ENCODE peak calls at places on chromosomes 3 and 15, in seven cellular contexts. L is psoas muscle; A is neuronal stem cell; N is CD8-positive, alpha-beta memory T cell; E is CD8-positive, alpha-beta T cell; C is GM06990; B is H7. I is an unnamed sample.

GRCh38 chr3:43231276-43232000 is 54.9 kb upstream of the SNRK start:
- DNase-seq in L (no peak), A (no peak), N (no peak), E (no peak), C (no peak), B (no peak), I (no peak)

GRCh38 chr15:82177291-82178010 is 85.1 kb downstream of the EFL1 start:
- DNase-seq in L (no peak), A (no peak), N (no peak), E (no peak), C (no peak), B (no peak), I (no peak)

GRCh38 chr3:72847282-72847681 is 963 bp downstream of the SHQ1 start:
- DNase-seq in L (no peak), A (no peak), N (no peak), E (no peak), C (no peak), B (no peak), I (no peak)

GRCh38 chr15:73021139-73021621 is 31.1 kb upstream of the NEO1 start:
- DNase-seq in L (no peak), A (peak; percentile 65), N (no peak), E (no peak), C (no peak), B (peak; percentile 50), I (no peak)

GRCh38 chr15:49964071-49964470 is 155.0 kb downstream of the ATP8B4 start:
- DNase-seq in L (no peak), A (no peak), N (no peak), E (no peak), C (no peak), B (no peak), I (no peak)

GRCh38 chr3:36635731-36636130 is 128.6 kb downstream of the DCLK3 start:
- DNase-seq in L (no peak), A (no peak), N (no peak), E (no peak), C (no peak), B (no peak), I (no peak)

GRCh38 chr3:25448750-25449684 is 21.0 kb downstream of the RARB start:
- DNase-seq in L (peak; percentile 85), A (no peak), N (no peak), E (no peak), C (no peak), B (peak; percentile 42), I (no peak)

GRCh38 chr15:25568751-25569150 is 129.9 kb upstream of the UBE3A start:
- DNase-seq in L (no peak), A (no peak), N (no peak), E (no peak), C (no peak), B (no peak), I (no peak)

GRCh38 chr3:128408693-128409620 is 57.7 kb downstream of the DNAJB8 start:
- DNase-seq in L (no peak), A (no peak), N (no peak), E (no peak), C (no peak), B (peak; percentile 86), I (no peak)

GRCh38 chr3:14418670-14419250 is 16.4 kb downstream of the SLC6A6 start:
- DNase-seq in L (no peak), A (no peak), N (no peak), E (no peak), C (no peak), B (peak; percentile 80), I (no peak)

GRCh38 chr3:52046186-52046913 is 10.0 kb downstream of the DUSP7 start:
- DNase-seq in L (peak; percentile 56), A (no peak), N (no peak), E (no peak), C (no peak), B (no peak), I (no peak)
- H3K4me3 ChIP-seq in L (no peak overlapping the region), A (no peak overlapping the region), N (no peak overlapping the region), E (no peak overlapping the region), C (no peak overlapping the region), B (no peak overlapping the region), I (no peak overlapping the region)

DNA sequence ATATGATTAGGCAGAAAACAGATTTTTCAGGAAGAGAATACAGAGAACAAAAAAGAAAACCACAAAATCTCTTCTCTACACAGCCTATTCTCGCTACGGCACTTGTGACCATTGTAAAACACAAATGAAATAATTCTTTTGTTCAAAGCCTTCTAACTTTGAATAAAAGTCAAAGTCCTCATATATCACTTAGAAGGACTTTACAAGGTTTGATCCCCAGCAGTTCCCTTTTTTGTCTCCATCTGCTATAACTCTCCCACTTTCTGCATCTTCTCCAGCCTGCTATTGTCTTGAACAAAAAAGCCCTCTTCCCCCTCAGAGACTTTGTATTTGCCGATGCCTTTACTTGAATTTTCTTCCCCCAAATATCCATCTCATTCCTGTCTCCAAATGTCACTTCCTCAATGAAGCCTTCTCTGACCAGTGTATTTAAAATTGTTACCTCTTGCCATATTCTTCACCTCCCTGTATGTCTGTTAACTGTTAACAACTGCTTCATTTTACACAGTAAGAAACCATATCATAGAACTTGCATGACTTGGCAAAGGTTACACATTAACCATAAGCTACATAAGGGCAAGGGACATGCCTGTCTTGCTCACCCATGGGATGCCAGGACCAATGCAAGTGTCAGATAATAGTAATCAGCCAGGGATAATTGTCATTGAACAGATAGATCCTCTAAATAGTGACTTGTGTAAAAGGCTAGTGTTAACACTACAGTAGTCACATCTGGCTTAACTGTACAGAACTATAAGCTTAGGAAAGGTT is 122.4 kb downstream of the CBLB start:
- DNase-seq in L (no peak), A (no peak), N (no peak), E (no peak), C (no peak), B (no peak), I (no peak)
- H3K36me3 ChIP-seq in L (peaks cover 3% of the 10 kb centered on the region), A (peaks cover 33% of the 10 kb centered on the region), N (peaks cover 6% of the 10 kb centered on the region), E (no peaks in the 10 kb centered on the region), C (no peaks in the 10 kb centered on the region), B (no peaks in the 10 kb centered on the region), I (no peaks in the 10 kb centered on the region)

GRCh38 chr15:78565951-78566774 is 843 bp downstream of the CHRNA5 start:
- DNase-seq in L (no peak), A (peak; percentile 47), N (no peak), E (no peak), C (peak; percentile 8), B (peak; percentile 64), I (no peak)

GRCh38 chr15:78567541-78567940 is 2.2 kb downstream of the CHRNA5 start:
- DNase-seq in L (no peak), A (no peak), N (no peak), E (no peak), C (no peak), B (no peak), I (no peak)

GRCh38 chr15:78565097-78565950 is at the start of gene CHRNA5:
- DNase-seq in L (peak; percentile 69), A (peak; percentile 96), N (peak; percentile 65), E (peak; percentile 64), C (peak; percentile 85), B (peak; percentile 95), I (peak; percentile 61)

GRCh38 chr15:78563092-78563491 is 2.2 kb upstream of the CHRNA5 start:
- DNase-seq in L (no peak), A (no peak), N (no peak), E (no peak), C (no peak), B (no peak), I (no peak)

DNA sequence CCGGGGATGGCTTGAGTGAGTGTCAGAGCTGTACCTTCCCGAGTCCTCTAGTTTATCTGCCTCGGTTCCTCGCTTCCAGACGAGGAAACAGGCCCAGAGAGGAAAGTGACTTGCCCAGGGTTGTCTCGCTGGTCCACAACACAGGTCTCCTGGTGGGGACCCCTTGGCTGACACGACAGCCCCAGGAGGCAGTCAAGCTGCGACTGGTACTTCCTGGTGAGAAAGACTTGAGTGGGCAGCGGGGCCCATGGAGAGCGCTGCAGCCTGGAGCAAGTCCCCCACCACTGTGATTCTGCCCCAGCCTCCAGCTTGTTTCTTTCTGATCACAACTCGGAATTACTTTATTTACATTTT is 600 bp upstream of the CHRNA5 start:
- DNase-seq in L (no peak), A (no peak), N (no peak), E (no peak), C (peak; percentile 25), B (no peak), I (no peak)
- H3K4me3 ChIP-seq in L (peak overlapping the region; percentile 72), A (no peak overlapping the region), N (peak overlapping the region; percentile 66), E (peak overlapping the region; percentile 71), C (no peak overlapping the region), B (peak overlapping the region; percentile 0), I (peak overlapping the region; percentile 69)

GRCh38 chr15:63047792-63048114 is 5.2 kb downstream of the TPM1 start:
- DNase-seq in L (no peak), A (no peak), N (no peak), E (no peak), C (no peak), B (no peak), I (no peak)

GRCh38 chr15:63049747-63050439 is 7.3 kb downstream of the TPM1 start:
- DNase-seq in L (no peak), A (no peak), N (no peak), E (no peak), C (no peak), B (no peak), I (no peak)

GRCh38 chr15:63048986-63049665 is 6.6 kb downstream of the TPM1 start:
- DNase-seq in L (peak; percentile 43), A (no peak), N (peak; percentile 23), E (peak; percentile 44), C (peak; percentile 36), B (no peak), I (no peak)

GRCh38 chr15:63046927-63047760 is 4.6 kb downstream of the TPM1 start:
- DNase-seq in L (no peak), A (peak; percentile 31), N (no peak), E (no peak), C (no peak), B (peak; percentile 70), I (no peak)

GRCh38 chr15:63048115-63048985 is 5.8 kb downstream of the TPM1 start:
- DNase-seq in L (peak; percentile 92), A (peak; percentile 92), N (peak; percentile 81), E (peak; percentile 85), C (peak; percentile 89), B (peak; percentile 97), I (peak; percentile 79)
- H3K36me3 ChIP-seq in L (no peaks in the 10 kb centered on the region), A (peaks cover 70% of the 10 kb centered on the region), N (no peaks in the 10 kb centered on the region), E (no peaks in the 10 kb centered on the region), C (no peaks in the 10 kb centered on the region), B (peaks cover 48% of the 10 kb centered on the region), I (no peaks in the 10 kb centered on the region)

DNA sequence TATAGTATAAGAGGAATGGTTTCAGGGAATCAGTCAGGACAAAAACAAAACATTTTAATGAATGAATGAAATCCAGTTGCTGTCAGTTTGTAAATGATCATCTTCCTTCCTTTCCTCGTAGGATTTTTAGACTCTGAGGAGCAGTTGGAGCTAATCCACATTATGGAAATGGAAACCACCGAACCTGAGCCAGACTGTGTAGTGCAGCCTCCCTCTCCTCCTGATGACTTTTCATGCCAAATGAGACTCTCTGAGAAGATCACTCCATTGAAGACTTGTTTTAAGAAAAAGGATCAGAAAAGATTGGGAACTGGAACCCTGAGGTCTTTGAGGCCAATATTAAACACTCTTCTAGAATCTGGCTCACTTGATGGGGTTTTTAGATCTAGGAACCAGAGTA is 3.1 kb downstream of the TIPARP start:
- DNase-seq in L (no peak), A (no peak), N (no peak), E (no peak), C (no peak), B (no peak), I (no peak)
- H3K4me3 ChIP-seq in L (peak overlapping the region; percentile 3), A (no peak overlapping the region), N (peak overlapping the region; percentile 10), E (no peak overlapping the region), C (peak overlapping the region; percentile 75), B (no peak overlapping the region), I (no peak overlapping the region)

DNA sequence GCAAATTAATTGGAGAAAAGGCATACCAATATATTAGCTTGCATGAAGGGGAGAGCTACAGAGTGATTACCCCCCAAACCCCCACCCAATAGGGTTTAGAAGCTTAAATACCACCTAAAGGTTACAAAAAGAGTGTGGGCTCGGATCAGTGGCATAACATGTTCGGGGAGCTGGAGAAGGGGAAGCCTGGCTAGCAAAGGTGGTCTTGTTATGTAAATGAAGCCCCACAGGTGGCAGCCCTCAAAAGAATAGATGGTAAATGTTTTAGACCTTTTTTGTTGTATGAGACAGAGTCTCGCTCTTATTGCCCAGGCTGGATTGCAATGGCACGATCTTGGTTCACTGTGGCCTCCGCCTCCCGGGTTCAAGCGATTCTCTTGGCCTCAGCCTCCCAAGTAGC is 10.9 kb upstream of the PXK start:
- DNase-seq in L (no peak), A (no peak), N (no peak), E (no peak), C (no peak), B (peak; percentile 61), I (no peak)
- H3K36me3 ChIP-seq in L (peaks cover 11% of the 10 kb centered on the region), A (peaks cover 42% of the 10 kb centered on the region), N (peaks cover 7% of the 10 kb centered on the region), E (peaks cover 16% of the 10 kb centered on the region), C (peaks cover 5% of the 10 kb centered on the region), B (peaks cover 14% of the 10 kb centered on the region), I (peaks cover 17% of the 10 kb centered on the region)

I was measured in effector memory CD4-positive, alpha-beta T cell.